ENCODE peak calls at places on chromosomes 5 and 9, in six cellular contexts. N is GM04503, T is breast epithelium, E is H9, G is fibroblast of villous mesenchyme, A is naive B cell. C is an unnamed sample.

GRCh38 chr9:18666987-18667772 is 193.2 kb downstream of the ADAMTSL1 start:
- DNase-seq in N (no peak), T (no peak), E (no peak), G (no peak), A (no peak), C (peak)

GRCh38 chr5:173618927-173619519 is 2.6 kb upstream of the BOD1 start:
- DNase-seq in N (no peak), T (no peak), E (no peak), G (peak), A (peak), C (no peak)

GRCh38 chr5:93579561-93580386 is 1.2 kb downstream of the NR2F1-AS1 start:
- DNase-seq in N (no peak), T (no peak), E (peak), G (peak), A (no peak), C (peak)

GRCh38 chr9:83142389-83142788 is 79.4 kb upstream of the RASEF start:
- DNase-seq in N (no peak), T (no peak), E (no peak), G (no peak), A (no peak), C (no peak)

GRCh38 chr5:139908749-139909148 is 113.1 kb downstream of the PSD2 start:
- DNase-seq in N (no peak), T (no peak), E (peak), G (peak), A (no peak), C (peak)

GRCh38 chr9:121862973-121863372 is 211.5 kb downstream of the DAB2IP start:
- DNase-seq in N (no peak), T (no peak), E (no peak), G (no peak), A (no peak), C (no peak)

GRCh38 chr9:83047839-83048775 is 14.8 kb downstream of the RASEF start:
- DNase-seq in N (no peak), T (peak), E (no peak), G (peak), A (no peak), C (peak)

GRCh38 chr5:97629281-97629680 is 446.2 kb upstream of the RIOK2 start:
- DNase-seq in N (peak), T (no peak), E (no peak), G (peak), A (no peak), C (peak)

GRCh38 chr9:70000481-70000880 is 43.2 kb upstream of the MAMDC2 start:
- DNase-seq in N (no peak), T (no peak), E (no peak), G (peak), A (no peak), C (no peak)

GRCh38 chr9:137306546-137307254 is 4.6 kb upstream of the NRARP start:
- DNase-seq in N (no peak), T (peak), E (peak), G (no peak), A (no peak), C (no peak)

GRCh38 chr5:129460121-129460950 is at the start of gene ADAMTS19:
- DNase-seq in N (no peak), T (no peak), E (peak), G (peak), A (no peak), C (peak)

GRCh38 chr9:88923653-88924284 is 67.5 kb upstream of the S1PR3 start:
- DNase-seq in N (no peak), T (no peak), E (no peak), G (no peak), A (peak), C (no peak)

GRCh38 chr5:168244838-168245555 is 46.4 kb upstream of the WWC1 start:
- DNase-seq in N (no peak), T (no peak), E (no peak), G (no peak), A (no peak), C (no peak)

GRCh38 chr5:97874491-97874890 is 691.4 kb upstream of the RIOK2 start:
- DNase-seq in N (peak), T (no peak), E (no peak), G (peak), A (no peak), C (no peak)

GRCh38 chr5:172235132-172235780 is 41.3 kb downstream of the EFCAB9 start:
- DNase-seq in N (peak), T (no peak), E (no peak), G (peak), A (no peak), C (no peak)

GRCh38 chr9:1676771-1677170 is 338.4 kb upstream of the SMARCA2 start:
- DNase-seq in N (no peak), T (no peak), E (no peak), G (no peak), A (no peak), C (no peak)